ENCODE peak calls at places on chromosomes 16 and 17, in eight cellular contexts. L is CD4-positive, alpha-beta T cell; J is foreskin keratinocyte; T is activated CD8-positive, alpha-beta T cell treated with anti-CD3 and anti-CD28 coated beads for 36 hours; B is brain pericyte; O is activated naive CD8-positive, alpha-beta T cell treated with anti-CD3 and anti-CD28 coated beads, Interleukin-2, amount 50 U/mL, for 24 hours; V is C1 segment of cervical spinal cord; U is HS-27A. G is an unnamed sample.

GRCh38 chr16:10242076-10242475 is 59.8 kb upstream of the GRIN2A start:
- DNase-seq in L (no peak), J (no peak), T (no peak), B (no peak), O (no peak), V (peak; percentile 2), U (no peak), G (no peak)

GRCh38 chr17:47315451-47316266 is 8.1 kb upstream of the EFCAB13 start:
- DNase-seq in L (no peak), J (peak; percentile 68), T (peak; percentile 44), B (peak; percentile 74), O (peak; percentile 23), V (no peak), U (peak; percentile 85), G (peak; percentile 60)

GRCh38 chr16:56852968-56853367 is 12.0 kb upstream of the SLC12A3 start:
- DNase-seq in L (no peak), J (no peak), T (no peak), B (no peak), O (no peak), V (no peak), U (no peak), G (no peak)

GRCh38 chr17:77330602-77331081 is 189.9 kb downstream of the SEC14L1 start:
- DNase-seq in L (no peak), J (no peak), T (no peak), B (no peak), O (no peak), V (no peak), U (no peak), G (no peak)

GRCh38 chr16:54940279-54940604 is 9.6 kb downstream of the IRX5 start:
- DNase-seq in L (no peak), J (no peak), T (no peak), B (no peak), O (no peak), V (no peak), U (no peak), G (no peak)

GRCh38 chr17:57853695-57854094 is 3.9 kb upstream of the MRPS23 start:
- DNase-seq in L (no peak), J (no peak), T (no peak), B (no peak), O (no peak), V (no peak), U (no peak), G (no peak)

GRCh38 chr17:40952675-40953074 is 14.1 kb downstream of the KRT39 start:
- DNase-seq in L (no peak), J (peak; percentile 78), T (no peak), B (no peak), O (no peak), V (no peak), U (no peak), G (no peak)

GRCh38 chr17:5352681-5353289 is 66.7 kb downstream of the NUP88 start:
- DNase-seq in L (no peak), J (no peak), T (no peak), B (no peak), O (no peak), V (no peak), U (no peak), G (no peak)

GRCh38 chr16:67243481-67243880 is 3.8 kb downstream of the FHOD1 start:
- DNase-seq in L (no peak), J (no peak), T (no peak), B (no peak), O (no peak), V (peak; percentile 28), U (no peak), G (no peak)

GRCh38 chr16:84446086-84446485 is 58.4 kb downstream of the MEAK7 start:
- DNase-seq in L (no peak), J (no peak), T (no peak), B (no peak), O (no peak), V (no peak), U (peak; percentile 19), G (no peak)

GRCh38 chr17:77453613-77454559 is 313.1 kb downstream of the SEC14L1 start:
- DNase-seq in L (no peak), J (peak; percentile 52), T (peak; percentile 85), B (no peak), O (peak; percentile 63), V (no peak), U (no peak), G (no peak)

GRCh38 chr17:58249270-58250133 is 11.1 kb downstream of the LPO start:
- DNase-seq in L (peak; percentile 66), J (no peak), T (peak; percentile 77), B (no peak), O (peak; percentile 85), V (peak; percentile 37), U (peak; percentile 24), G (peak; percentile 58)

GRCh38 chr17:28572294-28573099 is 1.2 kb upstream of the PIGS start:
- DNase-seq in L (no peak), J (no peak), T (no peak), B (no peak), O (no peak), V (no peak), U (no peak), G (no peak)

GRCh38 chr16:66905633-66906539 is 12.8 kb downstream of the CDH16 start:
- DNase-seq in L (peak; percentile 27), J (no peak), T (peak; percentile 74), B (no peak), O (no peak), V (no peak), U (no peak), G (no peak)

G was measured in NCI-H460.